ENCODE peak calls at places on chromosomes 7 and 10, in six cellular contexts. One of them, this sample, is unnamed.

GRCh38 chr7:16989883-16990413 is 108.2 kb upstream of the AGR3 start:
- DNase-seq in nephron progenitor cell: no peak
- DNase-seq in RWPE1: peak; percentile 67
- DNase-seq in A673: peak; percentile 80
- DNase-seq in GM13977: no peak
- DNase-seq in psoas muscle: peak; percentile 57
- DNase-seq in this sample: no peak

GRCh38 chr7:148901178-148901577 is 17.1 kb upstream of the EZH2 start:
- DNase-seq in nephron progenitor cell: no peak
- DNase-seq in psoas muscle: no peak
- DNase-seq in A673: no peak
- DNase-seq in GM13977: no peak
- DNase-seq in RWPE1: peak; percentile 24
- DNase-seq in this sample: no peak

GRCh38 chr7:93551931-93552330 is 22.6 kb downstream of the CALCR start:
- DNase-seq in psoas muscle: no peak
- DNase-seq in GM13977: no peak
- DNase-seq in nephron progenitor cell: no peak
- DNase-seq in RWPE1: no peak
- DNase-seq in A673: no peak
- DNase-seq in this sample: no peak

GRCh38 chr10:29618341-29619171 is 16.2 kb downstream of the SVIL start:
- DNase-seq in psoas muscle: peak; percentile 80
- DNase-seq in nephron progenitor cell: peak; percentile 64
- DNase-seq in GM13977: no peak
- DNase-seq in A673: peak; percentile 47
- DNase-seq in RWPE1: no peak
- DNase-seq in this sample: no peak

GRCh38 chr10:119199231-119199992 is 8.0 kb upstream of the GRK5 start:
- DNase-seq in nephron progenitor cell: peak; percentile 54
- DNase-seq in psoas muscle: peak; percentile 60
- DNase-seq in GM13977: peak; percentile 63
- DNase-seq in RWPE1: peak; percentile 64
- DNase-seq in A673: peak; percentile 86
- DNase-seq in this sample: no peak

GRCh38 chr10:72035488-72035887 is 52.9 kb downstream of the SPOCK2 start:
- DNase-seq in psoas muscle: peak; percentile 33
- DNase-seq in A673: no peak
- DNase-seq in GM13977: no peak
- DNase-seq in nephron progenitor cell: no peak
- DNase-seq in RWPE1: no peak
- DNase-seq in this sample: no peak

GRCh38 chr10:33165911-33166310 is 168.6 kb downstream of the NRP1 start:
- DNase-seq in psoas muscle: no peak
- DNase-seq in nephron progenitor cell: no peak
- DNase-seq in GM13977: no peak
- DNase-seq in RWPE1: no peak
- DNase-seq in A673: peak; percentile 86
- DNase-seq in this sample: no peak

GRCh38 chr7:52749880-52750279 is 285.6 kb upstream of the POM121L12 start:
- DNase-seq in psoas muscle: no peak
- DNase-seq in GM13977: no peak
- DNase-seq in A673: no peak
- DNase-seq in RWPE1: no peak
- DNase-seq in nephron progenitor cell: no peak
- DNase-seq in this sample: no peak

GRCh38 chr7:29854257-29854938 is 48.1 kb downstream of the WIPF3 start:
- DNase-seq in A673: peak; percentile 41
- DNase-seq in RWPE1: no peak
- DNase-seq in psoas muscle: no peak
- DNase-seq in nephron progenitor cell: no peak
- DNase-seq in GM13977: no peak
- DNase-seq in this sample: no peak

GRCh38 chr10:112991888-112992491 is 41.9 kb downstream of the TCF7L2 start:
- DNase-seq in A673: no peak
- DNase-seq in nephron progenitor cell: no peak
- DNase-seq in GM13977: no peak
- DNase-seq in psoas muscle: no peak
- DNase-seq in RWPE1: peak; percentile 86
- DNase-seq in this sample: no peak

GRCh38 chr10:68202965-68203358 is 29.0 kb downstream of the ATOH7 start:
- DNase-seq in RWPE1: peak; percentile 20
- DNase-seq in A673: no peak
- DNase-seq in psoas muscle: no peak
- DNase-seq in nephron progenitor cell: no peak
- DNase-seq in GM13977: no peak
- DNase-seq in this sample: no peak

GRCh38 chr7:96686305-96686704 is 23.3 kb downstream of the SEM1 start:
- DNase-seq in RWPE1: no peak
- DNase-seq in A673: no peak
- DNase-seq in nephron progenitor cell: no peak
- DNase-seq in GM13977: no peak
- DNase-seq in psoas muscle: no peak
- DNase-seq in this sample: no peak

GRCh38 chr10:78300526-78300925 is 266.9 kb downstream of the RPS24 start:
- DNase-seq in RWPE1: no peak
- DNase-seq in nephron progenitor cell: no peak
- DNase-seq in GM13977: no peak
- DNase-seq in A673: no peak
- DNase-seq in psoas muscle: no peak
- DNase-seq in this sample: no peak

GRCh38 chr7:20033621-20034200 is 183.5 kb downstream of the MACC1 start:
- DNase-seq in GM13977: no peak
- DNase-seq in psoas muscle: no peak
- DNase-seq in RWPE1: no peak
- DNase-seq in nephron progenitor cell: no peak
- DNase-seq in A673: no peak
- DNase-seq in this sample: peak; percentile 68

GRCh38 chr7:112213735-112214134 is 7.2 kb downstream of the ZNF277 start:
- DNase-seq in psoas muscle: no peak
- DNase-seq in A673: no peak
- DNase-seq in GM13977: no peak
- DNase-seq in nephron progenitor cell: no peak
- DNase-seq in RWPE1: no peak
- DNase-seq in this sample: no peak

GRCh38 chr7:112215787-112216186 is 9.3 kb downstream of the ZNF277 start:
- DNase-seq in nephron progenitor cell: no peak
- DNase-seq in RWPE1: no peak
- DNase-seq in GM13977: no peak
- DNase-seq in A673: no peak
- DNase-seq in psoas muscle: no peak
- DNase-seq in this sample: no peak

GRCh38 chr7:112212516-112213036 is 6.1 kb downstream of the ZNF277 start:
- DNase-seq in nephron progenitor cell: no peak
- DNase-seq in GM13977: no peak
- DNase-seq in RWPE1: no peak
- DNase-seq in A673: no peak
- DNase-seq in psoas muscle: no peak
- DNase-seq in this sample: no peak

GRCh38 chr7:112214268-112214667 is 7.8 kb downstream of the ZNF277 start:
- DNase-seq in A673: no peak
- DNase-seq in GM13977: no peak
- DNase-seq in nephron progenitor cell: no peak
- DNase-seq in RWPE1: no peak
- DNase-seq in psoas muscle: no peak
- DNase-seq in this sample: no peak

DNA sequence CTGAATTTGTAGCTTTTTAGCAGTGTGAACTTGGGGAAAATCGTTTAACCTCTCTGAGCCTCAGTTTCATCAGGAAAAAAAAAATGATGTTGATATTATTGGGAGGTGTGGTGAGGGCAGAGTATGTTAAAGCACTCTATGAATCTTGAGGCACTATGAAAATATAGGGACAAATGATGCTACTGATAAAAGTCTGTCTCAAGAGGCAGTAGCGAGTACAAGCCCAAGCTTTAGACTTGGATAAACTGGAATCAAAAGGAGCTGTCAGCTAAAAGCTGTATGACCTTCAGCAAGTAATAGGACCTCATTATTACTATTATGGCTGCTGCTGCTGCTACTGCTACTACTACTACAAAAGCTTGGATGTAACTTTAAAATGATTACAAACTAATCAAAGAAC is 8.4 kb downstream of the ZNF277 start:
- DNase-seq in RWPE1: no peak
- DNase-seq in A673: no peak
- DNase-seq in nephron progenitor cell: no peak
- DNase-seq in GM13977: no peak
- DNase-seq in psoas muscle: no peak
- DNase-seq in this sample: no peak
- TF ChIP-seq CTCF in RWPE1: no peak
- TF ChIP-seq CTCF in A673: no peak
- TF ChIP-seq CTCF in nephron progenitor cell: no peak
- TF ChIP-seq CTCF in GM13977: no peak
- TF ChIP-seq CTCF in psoas muscle: no peak
- TF ChIP-seq CTCF in this sample: no peak

GRCh38 chr7:732094-732541 is 5.0 kb upstream of the PRKAR1B start:
- DNase-seq in psoas muscle: peak; percentile 61
- DNase-seq in GM13977: no peak
- DNase-seq in A673: no peak
- DNase-seq in nephron progenitor cell: no peak
- DNase-seq in RWPE1: peak; percentile 45
- DNase-seq in this sample: no peak

GRCh38 chr7:729154-730000 is 2.3 kb upstream of the PRKAR1B start:
- DNase-seq in RWPE1: no peak
- DNase-seq in nephron progenitor cell: no peak
- DNase-seq in A673: no peak
- DNase-seq in GM13977: no peak
- DNase-seq in psoas muscle: no peak
- DNase-seq in this sample: no peak

GRCh38 chr7:731440-732085 is 4.5 kb upstream of the PRKAR1B start:
- DNase-seq in psoas muscle: no peak
- DNase-seq in RWPE1: no peak
- DNase-seq in nephron progenitor cell: no peak
- DNase-seq in A673: no peak
- DNase-seq in GM13977: no peak
- DNase-seq in this sample: no peak

GRCh38 chr7:732556-732955 is 5.5 kb upstream of the PRKAR1B start:
- DNase-seq in nephron progenitor cell: no peak
- DNase-seq in GM13977: no peak
- DNase-seq in psoas muscle: no peak
- DNase-seq in A673: no peak
- DNase-seq in RWPE1: no peak
- DNase-seq in this sample: no peak

GRCh38 chr7:730501-731439 is 3.7 kb upstream of the PRKAR1B start:
- DNase-seq in RWPE1: no peak
- DNase-seq in nephron progenitor cell: no peak
- DNase-seq in psoas muscle: peak; percentile 36
- DNase-seq in GM13977: no peak
- DNase-seq in A673: no peak
- DNase-seq in this sample: no peak
- TF ChIP-seq CTCF in RWPE1: no peak
- TF ChIP-seq CTCF in nephron progenitor cell: no peak
- TF ChIP-seq CTCF in psoas muscle: no peak
- TF ChIP-seq CTCF in GM13977: no peak
- TF ChIP-seq CTCF in A673: no peak
- TF ChIP-seq CTCF in this sample: no peak

GRCh38 chr10:58820386-58820785 is 307.7 kb downstream of the BICC1 start:
- DNase-seq in GM13977: no peak
- DNase-seq in RWPE1: no peak
- DNase-seq in nephron progenitor cell: no peak
- DNase-seq in A673: no peak
- DNase-seq in psoas muscle: no peak
- DNase-seq in this sample: no peak

GRCh38 chr10:58820862-58821559 is 308.3 kb downstream of the BICC1 start:
- DNase-seq in nephron progenitor cell: no peak
- DNase-seq in A673: peak; percentile 79
- DNase-seq in GM13977: no peak
- DNase-seq in RWPE1: peak; percentile 66
- DNase-seq in psoas muscle: no peak
- DNase-seq in this sample: no peak

GRCh38 chr10:58823983-58824382 is 311.3 kb downstream of the BICC1 start:
- DNase-seq in RWPE1: no peak
- DNase-seq in GM13977: no peak
- DNase-seq in psoas muscle: no peak
- DNase-seq in nephron progenitor cell: no peak
- DNase-seq in A673: no peak
- DNase-seq in this sample: no peak

GRCh38 chr10:58817499-58817898 is 304.8 kb downstream of the BICC1 start:
- DNase-seq in GM13977: no peak
- DNase-seq in A673: no peak
- DNase-seq in RWPE1: no peak
- DNase-seq in psoas muscle: no peak
- DNase-seq in nephron progenitor cell: no peak
- DNase-seq in this sample: no peak

DNA sequence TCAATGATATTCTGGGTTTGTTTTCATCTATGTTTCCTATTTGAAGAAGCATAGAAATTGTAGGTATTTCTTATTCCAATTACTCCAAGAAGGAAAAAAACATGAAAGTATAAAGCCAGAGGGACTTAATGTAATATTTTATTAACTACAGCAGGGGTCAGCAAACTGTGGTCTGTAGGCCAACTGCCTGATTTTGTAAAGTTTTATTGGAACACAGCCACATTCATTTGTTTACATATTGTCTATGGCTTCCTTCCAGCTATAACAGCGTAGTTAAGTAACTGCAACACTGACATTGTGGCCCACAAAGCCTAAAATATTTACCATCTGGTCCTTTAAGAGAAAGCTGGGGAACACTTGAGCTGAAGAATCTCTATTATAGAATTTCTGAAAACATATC is 306.2 kb downstream of the BICC1 start:
- DNase-seq in nephron progenitor cell: no peak
- DNase-seq in psoas muscle: no peak
- DNase-seq in RWPE1: no peak
- DNase-seq in A673: no peak
- DNase-seq in GM13977: no peak
- DNase-seq in this sample: no peak
- TF ChIP-seq CTCF in nephron progenitor cell: no peak
- TF ChIP-seq CTCF in psoas muscle: no peak
- TF ChIP-seq CTCF in RWPE1: peak; percentile 24
- TF ChIP-seq CTCF in A673: no peak
- TF ChIP-seq CTCF in GM13977: no peak
- TF ChIP-seq CTCF in this sample: no peak

DNA sequence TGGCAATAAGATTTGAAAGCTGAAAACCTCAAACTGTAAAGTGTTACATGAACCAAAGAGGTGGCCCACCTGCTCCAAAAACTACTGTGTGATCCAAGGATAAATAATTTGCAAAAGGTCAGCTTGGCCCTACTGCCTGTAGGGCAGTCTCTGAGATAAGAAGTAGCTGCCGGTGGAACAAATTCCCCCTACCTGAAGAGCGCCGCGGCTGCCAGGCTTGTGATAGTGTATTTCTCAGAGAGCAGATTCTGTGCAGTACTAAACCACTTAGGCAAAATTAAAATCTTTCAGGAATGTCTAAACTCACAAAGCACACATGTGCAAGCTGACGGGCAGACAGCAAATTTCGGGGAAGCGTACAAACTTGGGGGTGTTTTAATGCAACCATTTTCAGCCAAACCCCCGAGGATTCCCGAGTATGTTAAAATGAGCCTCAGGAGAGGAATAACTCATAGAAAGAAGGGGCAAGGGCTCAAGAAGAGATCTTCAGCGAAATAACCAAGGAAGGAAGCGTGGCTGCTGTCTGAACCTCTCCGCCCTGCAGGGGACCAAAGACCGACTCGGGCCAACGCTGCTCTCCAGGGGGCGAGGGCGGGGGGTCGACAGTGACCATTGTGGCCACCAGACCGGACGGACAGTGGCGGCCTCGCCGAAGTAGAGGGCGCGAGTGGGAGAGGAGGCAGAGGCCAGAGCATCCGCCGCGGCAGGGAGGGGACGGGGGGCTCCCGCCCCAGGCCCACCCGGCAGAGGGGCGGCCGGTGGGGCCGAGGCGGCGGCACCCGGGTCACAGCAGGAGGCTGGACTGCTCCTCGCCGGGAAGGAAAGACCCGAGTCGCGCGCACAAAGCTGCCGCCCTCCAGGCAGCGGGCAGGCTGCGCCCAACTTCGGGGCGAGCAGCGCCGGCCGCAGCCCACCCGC is 874 bp downstream of the HYCC1 start:
- DNase-seq in RWPE1: no peak
- DNase-seq in A673: no peak
- DNase-seq in nephron progenitor cell: peak; percentile 73
- DNase-seq in GM13977: no peak
- DNase-seq in psoas muscle: peak; percentile 53
- DNase-seq in this sample: no peak
- TF ChIP-seq CTCF in RWPE1: peak; percentile 33
- TF ChIP-seq CTCF in A673: no peak
- TF ChIP-seq CTCF in nephron progenitor cell: no peak
- TF ChIP-seq CTCF in GM13977: peak; percentile 12
- TF ChIP-seq CTCF in psoas muscle: no peak
- TF ChIP-seq CTCF in this sample: no peak

This sample was measured in BJ.